ENCODE peak calls at places on chromosomes 3 and 15, in six cellular contexts. H is naive thymus-derived CD4-positive, alpha-beta T cell; C is left lung; B is lung; N is psoas muscle; J is upper lobe of right lung. D is an unnamed sample. For H3K4me1, the result is how much of the 10 kb centered on the place peaks cover.

GRCh38 chr15:62783303-62783957 is 259.1 kb upstream of the TPM1 start:
- DNase-seq in H (no peak), C (no peak), B (no peak), N (no peak), J (no peak), D (no peak)

GRCh38 chr3:90010341-90010740 is 902.9 kb downstream of the EPHA3 start:
- DNase-seq in H (no peak), C (no peak), B (no peak), N (no peak), J (no peak), D (no peak)

GRCh38 chr3:45100998-45101407 is 45.2 kb downstream of the CDCP1 start:
- DNase-seq in H (no peak), C (no peak), B (no peak), N (no peak), J (no peak), D (no peak)

GRCh38 chr15:69098688-69099087 is 61.7 kb upstream of the GLCE start:
- DNase-seq in H (no peak), C (no peak), B (no peak), N (no peak), J (no peak), D (no peak)

GRCh38 chr3:164488893-164489292 is 589.4 kb downstream of the SI start:
- DNase-seq in H (no peak), C (no peak), B (no peak), N (no peak), J (no peak), D (no peak)

GRCh38 chr15:43792761-43793493 is 807 bp downstream of the SERF2 start:
- DNase-seq in H (peak), C (no peak), B (peak), N (peak), J (peak), D (no peak)

GRCh38 chr3:195250473-195251251 is 20.3 kb downstream of the XXYLT1 start:
- DNase-seq in H (peak), C (peak), B (peak), N (peak), J (no peak), D (peak)

GRCh38 chr15:25345943-25346342 is 92.9 kb downstream of the UBE3A start:
- DNase-seq in H (no peak), C (peak), B (no peak), N (peak), J (no peak), D (peak)

GRCh38 chr15:31379042-31379441 is 52.4 kb downstream of the KLF13 start:
- DNase-seq in H (no peak), C (no peak), B (no peak), N (no peak), J (no peak), D (no peak)

GRCh38 chr3:152183473-152183872 is 85.3 kb upstream of the MBNL1 start:
- DNase-seq in H (no peak), C (no peak), B (no peak), N (peak), J (no peak), D (peak)

GRCh38 chr15:81296673-81297072 is 27.3 kb downstream of the STARD5 start:
- DNase-seq in H (peak), C (peak), B (no peak), N (peak), J (peak), D (no peak)

GRCh38 chr3:197367081-197367780 is 68.8 kb upstream of the DLG1 start:
- DNase-seq in H (no peak), C (peak), B (peak), N (no peak), J (peak), D (no peak)

GRCh38 chr3:23325466-23326065 is 122.4 kb downstream of the UBE2E2 start:
- DNase-seq in H (no peak), C (no peak), B (no peak), N (no peak), J (no peak), D (no peak)

GRCh38 chr3:123758081-123758564 is 126.0 kb downstream of the MYLK start:
- DNase-seq in H (no peak), C (no peak), B (no peak), N (no peak), J (no peak), D (no peak)

GRCh38 chr3:16148783-16149182 is 25.7 kb upstream of the GALNT15 start:
- DNase-seq in H (no peak), C (no peak), B (peak), N (peak), J (no peak), D (peak)

GRCh38 chr3:188658606-188659005 is 504.6 kb downstream of the LPP start:
- DNase-seq in H (no peak), C (no peak), B (no peak), N (no peak), J (no peak), D (no peak)

GRCh38 chr3:140265269-140265668 is 330.3 kb downstream of the CLSTN2 start:
- DNase-seq in H (no peak), C (no peak), B (no peak), N (no peak), J (no peak), D (no peak)

DNA sequence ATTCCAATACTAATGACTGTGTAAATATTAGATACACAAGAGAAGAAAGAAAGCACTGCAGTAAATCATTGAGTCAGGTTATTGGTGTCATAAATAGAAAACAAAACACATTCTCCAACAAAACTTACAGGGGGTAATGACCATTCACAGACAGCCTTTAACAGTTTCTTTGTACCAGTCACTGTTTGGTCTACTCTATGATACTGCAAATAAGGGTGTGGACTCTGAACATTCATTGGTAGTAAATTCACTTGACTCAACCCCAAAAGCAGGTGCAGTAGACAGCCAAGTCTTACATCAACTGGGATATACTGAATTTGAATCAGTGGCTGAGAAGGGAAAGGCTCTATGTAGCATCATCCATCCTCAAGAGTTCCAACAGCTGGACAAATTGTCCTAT is 463.5 kb downstream of the FOXP1 start:
- DNase-seq in H (no peak), C (no peak), B (no peak), N (no peak), J (no peak), D (no peak)
- H3K4me1 ChIP-seq in H (half or more), C (under half), B (under half), N (under half), J (under half), D (under half)

GRCh38 chr15:39192376-39192775 is 388.5 kb upstream of the THBS1 start:
- DNase-seq in H (no peak), C (no peak), B (no peak), N (no peak), J (no peak), D (no peak)
- H3K4me1 ChIP-seq in H (under half), C (under half), B (under half), N (under half), J (under half), D (under half)

DNA sequence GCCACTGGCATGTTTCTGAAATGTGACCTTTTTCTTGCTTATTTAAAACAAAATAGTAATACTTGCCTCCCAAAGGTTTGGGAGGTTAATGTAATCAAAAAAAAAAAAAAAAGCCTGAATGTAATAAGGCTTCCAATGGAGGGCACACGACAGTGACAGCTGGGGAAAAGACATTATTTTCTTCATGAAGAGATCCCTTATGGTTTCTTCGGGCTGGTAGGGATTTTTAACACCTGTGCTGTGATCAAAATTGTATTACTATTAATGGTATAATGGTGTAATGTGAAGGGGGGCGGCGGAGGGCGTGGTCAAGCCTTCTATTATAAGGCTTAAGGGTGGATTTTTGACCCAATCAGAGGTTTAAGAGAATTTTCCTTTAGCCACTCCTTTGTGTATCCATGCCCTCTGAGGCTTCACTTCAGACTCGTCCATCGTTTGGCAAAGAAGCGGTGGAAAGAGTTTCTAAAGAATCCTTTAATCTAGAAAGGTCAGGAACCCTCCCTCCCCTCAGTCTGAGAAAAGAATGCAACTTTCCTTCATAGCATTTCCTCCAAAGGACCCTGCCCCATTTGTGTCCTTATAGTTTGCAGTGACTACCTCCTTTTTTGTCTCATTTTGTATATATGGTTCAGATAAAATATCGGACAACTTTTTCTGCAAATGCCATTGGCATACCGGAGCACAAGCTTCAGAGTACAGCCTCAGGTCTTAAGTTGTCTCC is 89.5 kb upstream of the CHD2 start:
- DNase-seq in H (no peak), C (no peak), B (peak), N (peak), J (peak), D (peak)
- H3K4me1 ChIP-seq in H (under half), C (under half), B (under half), N (under half), J (under half), D (under half)

GRCh38 chr15:101242999-101243336 is 8.9 kb downstream of the CHSY1 start:
- DNase-seq in H (peak), C (no peak), B (no peak), N (no peak), J (no peak), D (no peak)
- H3K4me1 ChIP-seq in H (half or more), C (half or more), B (under half), N (half or more), J (half or more), D (under half)

DNA sequence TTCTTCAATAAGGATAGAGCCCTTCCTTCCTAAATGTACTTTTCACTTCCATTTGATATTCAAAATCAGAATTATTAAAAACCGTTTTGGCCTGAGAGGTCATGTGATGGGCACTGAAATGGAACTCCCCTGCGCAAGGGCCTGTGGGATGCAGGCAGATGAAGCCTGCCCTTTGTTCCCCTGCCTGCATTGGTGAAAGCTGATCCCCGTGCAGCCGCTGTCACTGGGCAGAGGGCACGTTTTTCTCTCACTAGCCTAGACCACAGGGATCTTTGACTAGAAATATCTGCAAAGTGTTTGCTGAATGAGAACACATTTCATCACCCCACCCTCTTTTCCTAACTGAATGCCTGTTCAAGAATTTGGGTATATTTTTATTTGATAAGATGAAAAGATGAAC is 74.9 kb downstream of the TIPARP start:
- DNase-seq in H (no peak), C (no peak), B (no peak), N (no peak), J (no peak), D (no peak)
- H3K4me1 ChIP-seq in H (under half), C (under half), B (under half), N (under half), J (under half), D (under half)

GRCh38 chr3:35722902-35723301 is 83.6 kb downstream of the ARPP21 start:
- DNase-seq in H (no peak), C (no peak), B (no peak), N (no peak), J (no peak), D (no peak)

GRCh38 chr3:35727179-35727578 is 87.9 kb downstream of the ARPP21 start:
- DNase-seq in H (no peak), C (no peak), B (no peak), N (no peak), J (no peak), D (no peak)

GRCh38 chr3:35721628-35722027 is 82.3 kb downstream of the ARPP21 start:
- DNase-seq in H (no peak), C (peak), B (no peak), N (no peak), J (no peak), D (no peak)

GRCh38 chr3:35724106-35724505 is 84.8 kb downstream of the ARPP21 start:
- DNase-seq in H (no peak), C (no peak), B (no peak), N (no peak), J (no peak), D (no peak)

DNA sequence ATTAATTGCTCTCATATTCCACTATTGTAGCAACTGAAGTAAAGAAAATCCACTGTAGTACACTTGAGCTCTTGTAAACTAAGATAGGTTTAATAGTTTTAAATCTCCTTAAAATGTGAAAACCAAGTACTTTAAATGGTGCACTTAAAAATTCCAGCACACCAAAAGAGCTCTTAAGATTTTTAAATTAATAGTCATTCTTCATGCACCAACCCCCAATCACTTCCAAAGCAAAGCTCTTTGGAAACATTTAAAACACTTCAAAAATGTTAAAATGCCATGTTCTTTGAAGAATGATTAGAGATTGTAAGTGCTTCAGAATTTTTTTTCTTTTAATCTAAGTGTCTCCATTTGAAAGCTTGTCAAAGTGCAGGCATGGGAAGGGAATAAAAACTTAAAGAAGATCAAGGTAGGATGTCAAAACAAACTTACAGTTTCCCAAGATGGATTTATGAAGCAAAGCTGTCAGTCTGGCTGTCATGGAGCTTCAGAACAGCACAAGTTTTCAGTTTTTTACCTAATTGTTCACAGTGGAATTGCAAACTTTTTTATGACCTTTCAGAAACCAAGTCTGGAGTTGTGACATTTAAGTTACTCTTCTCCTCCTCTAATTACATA is 84.3 kb downstream of the ARPP21 start:
- DNase-seq in H (no peak), C (no peak), B (no peak), N (no peak), J (no peak), D (no peak)
- H3K4me1 ChIP-seq in H (under half), C (under half), B (under half), N (under half), J (under half), D (under half)

GRCh38 chr3:100042577-100042981 is 71.7 kb downstream of the FILIP1L start:
- DNase-seq in H (no peak), C (no peak), B (no peak), N (no peak), J (no peak), D (no peak)
- H3K4me1 ChIP-seq in H (under half), C (under half), B (under half), N (half or more), J (under half), D (under half)

GRCh38 chr3:4977889-4978258 is 1.4 kb upstream of the BHLHE40 start:
- DNase-seq in H (no peak), C (no peak), B (no peak), N (no peak), J (no peak), D (no peak)
- H3K4me1 ChIP-seq in H (under half), C (under half), B (under half), N (under half), J (under half), D (under half)

GRCh38 chr3:56966509-56966908 is 94.0 kb upstream of the SPATA12 start:
- DNase-seq in H (no peak), C (no peak), B (no peak), N (no peak), J (no peak), D (no peak)
- H3K4me1 ChIP-seq in H (under half), C (under half), B (under half), N (under half), J (under half), D (under half)